ENCODE peak calls at places on chromosomes 3 and 15, in ten cellular contexts. H is heart left ventricle, X is IMR-90, F is spleen, N is lower leg skin, A is ovary, J is esophagus squamous epithelium, O is sigmoid colon, S is A549, Z is breast epithelium. G is an unnamed sample.

GRCh38 chr3:170975283-170976189 is 51.0 kb downstream of the SLC2A2 start:
- DNase-seq in H (no peak), X (no peak), F (no peak), N (no peak), A (no peak), J (no peak), O (no peak), S (no peak), Z (no peak), G (no peak)

GRCh38 chr3:98026425-98027083 is 8.6 kb downstream of the GABRR3 start:
- DNase-seq in H (no peak), X (no peak), F (no peak), N (no peak), A (no peak), J (no peak), O (no peak), S (no peak), Z (no peak), G (no peak)

GRCh38 chr15:95127356-95127755 is 896.0 kb downstream of the MCTP2 start:
- DNase-seq in H (no peak), X (peak; percentile 30), F (no peak), N (no peak), A (no peak), J (no peak), O (no peak), S (no peak), Z (no peak), G (no peak)

GRCh38 chr3:47782538-47783308 is 1.0 kb upstream of the SMARCC1 start:
- DNase-seq in H (no peak), X (no peak), F (peak; percentile 52), N (no peak), A (no peak), J (no peak), O (peak; percentile 46), S (no peak), Z (no peak), G (no peak)

GRCh38 chr15:68372291-68372811 is 59.6 kb downstream of the ITGA11 start:
- DNase-seq in H (no peak), X (no peak), F (no peak), N (no peak), A (peak; percentile 15), J (no peak), O (peak; percentile 59), S (peak; percentile 46), Z (no peak), G (peak; percentile 13)

GRCh38 chr3:52110502-52110901 is 43.7 kb downstream of the POC1A start:
- DNase-seq in H (no peak), X (no peak), F (peak; percentile 12), N (no peak), A (no peak), J (no peak), O (no peak), S (no peak), Z (no peak), G (no peak)

GRCh38 chr15:90000175-90000923 is 775 bp upstream of the ZNF710 start:
- DNase-seq in H (peak; percentile 29), X (peak; percentile 15), F (peak; percentile 87), N (no peak), A (peak; percentile 62), J (no peak), O (peak; percentile 72), S (no peak), Z (no peak), G (no peak)

GRCh38 chr15:97652700-97653167 is 307.8 kb upstream of the ARRDC4 start:
- DNase-seq in H (peak; percentile 9), X (no peak), F (no peak), N (no peak), A (no peak), J (no peak), O (no peak), S (no peak), Z (no peak), G (no peak)

GRCh38 chr15:60479711-60480110 is 769 bp upstream of the ICE2 start:
- DNase-seq in H (no peak), X (no peak), F (no peak), N (no peak), A (no peak), J (no peak), O (no peak), S (no peak), Z (no peak), G (no peak)

GRCh38 chr3:176741648-176742047 is 455.6 kb downstream of the TBL1XR1 start:
- DNase-seq in H (no peak), X (peak; percentile 24), F (no peak), N (no peak), A (no peak), J (no peak), O (no peak), S (no peak), Z (no peak), G (no peak)

GRCh38 chr3:148729656-148730055 is 32.0 kb downstream of the AGTR1 start:
- DNase-seq in H (no peak), X (no peak), F (no peak), N (no peak), A (no peak), J (no peak), O (peak; percentile 76), S (no peak), Z (no peak), G (no peak)

GRCh38 chr3:141262306-141262705 is 30.7 kb downstream of the PXYLP1 start:
- DNase-seq in H (no peak), X (peak; percentile 94), F (no peak), N (no peak), A (no peak), J (no peak), O (no peak), S (no peak), Z (no peak), G (peak; percentile 38)

GRCh38 chr3:24387493-24387892 is 107.2 kb downstream of the THRB start:
- DNase-seq in H (no peak), X (no peak), F (no peak), N (no peak), A (no peak), J (no peak), O (no peak), S (no peak), Z (no peak), G (no peak)

GRCh38 chr3:42780892-42781700 is 8.0 kb upstream of the CCDC13 start:
- DNase-seq in H (no peak), X (peak; percentile 80), F (no peak), N (peak; percentile 57), A (no peak), J (no peak), O (no peak), S (peak; percentile 64), Z (no peak), G (peak; percentile 50)

GRCh38 chr3:8518138-8518537 is 16.5 kb downstream of the LMCD1 start:
- DNase-seq in H (no peak), X (peak; percentile 82), F (no peak), N (no peak), A (no peak), J (no peak), O (no peak), S (no peak), Z (no peak), G (no peak)

GRCh38 chr15:58361291-58361759 is 70.5 kb upstream of the LIPC start:
- DNase-seq in H (no peak), X (peak; percentile 99), F (no peak), N (no peak), A (no peak), J (no peak), O (no peak), S (no peak), Z (no peak), G (no peak)

GRCh38 chr3:148950806-148951205 is 40.5 kb upstream of the GYG1 start:
- DNase-seq in H (no peak), X (peak; percentile 21), F (no peak), N (no peak), A (no peak), J (no peak), O (no peak), S (peak; percentile 33), Z (no peak), G (no peak)

GRCh38 chr3:62201438-62202035 is 171.8 kb downstream of the FEZF2 start:
- DNase-seq in H (no peak), X (peak; percentile 51), F (no peak), N (no peak), A (no peak), J (no peak), O (no peak), S (peak; percentile 6), Z (no peak), G (no peak)

DNA sequence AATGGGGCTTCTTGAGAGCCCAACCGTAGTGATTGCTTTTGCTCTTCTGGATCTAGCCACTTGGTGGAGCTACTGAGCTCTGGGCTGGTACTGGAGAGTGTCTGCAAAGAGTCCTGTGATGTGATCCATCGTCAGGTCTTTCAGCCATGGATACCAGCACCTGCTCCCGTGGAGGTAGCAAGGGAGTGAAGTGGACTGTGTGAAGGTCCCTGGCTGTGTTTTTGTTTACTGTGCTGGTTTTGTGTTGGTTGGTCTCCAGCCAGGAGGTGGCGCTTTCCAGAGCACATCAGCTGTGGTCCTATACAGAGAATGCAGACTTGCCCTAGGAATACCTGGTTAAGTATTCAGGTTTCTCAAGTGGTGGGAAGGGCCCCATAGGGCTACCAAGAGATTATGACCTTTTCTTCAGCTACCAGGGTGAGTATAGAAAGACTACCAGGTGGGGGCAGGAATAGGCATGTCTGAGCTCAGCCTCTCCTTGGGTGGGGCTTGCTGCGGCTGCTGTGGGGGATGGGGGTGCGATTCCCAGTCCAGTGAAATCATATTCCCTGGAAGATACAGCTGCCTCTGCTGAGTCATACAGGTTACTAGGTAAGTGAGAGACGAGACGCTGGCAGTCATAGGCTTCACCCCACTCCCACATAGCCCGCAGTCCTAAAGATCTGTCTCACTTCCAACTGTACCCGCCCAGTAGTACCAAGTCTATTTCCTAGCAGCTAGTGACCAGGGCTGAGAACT is 733.7 kb downstream of the ZNF385D start:
- DNase-seq in H (no peak), X (no peak), F (no peak), N (no peak), A (no peak), J (no peak), O (no peak), S (peak; percentile 17), Z (no peak), G (no peak)
- TF ChIP-seq POLR2A in H (no peak), X (no peak), F (no peak), N (no peak), A (no peak), J (no peak), O (no peak), S (no peak), Z (no peak), G (no peak)

GRCh38 chr3:194161181-194162045 is 25.5 kb downstream of the HES1 start:
- DNase-seq in H (no peak), X (no peak), F (no peak), N (no peak), A (peak; percentile 62), J (no peak), O (no peak), S (peak; percentile 28), Z (peak; percentile 67), G (no peak)
- TF ChIP-seq POLR2A in H (no peak), X (no peak), F (no peak), N (no peak), A (no peak), J (no peak), O (no peak), S (no peak), Z (no peak), G (no peak)

GRCh38 chr15:74433592-74434259 is at the start of gene SEMA7A:
- DNase-seq in H (peak; percentile 85), X (peak; percentile 71), F (peak; percentile 98), N (peak; percentile 60), A (peak; percentile 84), J (no peak), O (peak; percentile 89), S (peak; percentile 32), Z (no peak), G (peak; percentile 84)
- TF ChIP-seq POLR2A in H (no peak), X (peak; percentile 93), F (peak; percentile 65), N (no peak), A (peak; percentile 69), J (no peak), O (no peak), S (peak; percentile 56), Z (no peak), G (peak; percentile 97)

GRCh38 chr15:45522179-45522930 is at the start of gene SLC30A4:
- DNase-seq in H (peak; percentile 75), X (peak; percentile 42), F (peak; percentile 93), N (peak; percentile 33), A (peak; percentile 79), J (no peak), O (peak; percentile 86), S (peak; percentile 45), Z (peak; percentile 58), G (peak; percentile 88)
- TF ChIP-seq POLR2A in H (no peak), X (no peak), F (no peak), N (no peak), A (peak; percentile 28), J (no peak), O (no peak), S (peak; percentile 40), Z (no peak), G (peak; percentile 75)

G was measured in H54.